ENCODE peak calls at places on chromosomes 12 and 14, in seven cellular contexts. G is cardiac fibroblast, U is adipocyte, E is BJ, K is mesendoderm, I is colonic mucosa, O is uterus. D is an unnamed sample.

GRCh38 chr12:3269594-3269993 is 192.4 kb downstream of the TSPAN9 start:
- DNase-seq in G (no peak), U (no peak), E (no peak), K (no peak), I (no peak), O (no peak), D (no peak)

GRCh38 chr12:65649126-65649525 is 175.2 kb upstream of the HMGA2 start:
- DNase-seq in G (peak), U (peak), E (peak), K (no peak), I (peak), O (peak), D (no peak)

GRCh38 chr12:90574676-90575075 is 380.3 kb downstream of the CCER1 start:
- DNase-seq in G (no peak), U (no peak), E (no peak), K (no peak), I (no peak), O (no peak), D (no peak)

GRCh38 chr14:20683896-20684661 is at the start of gene RNASE4:
- DNase-seq in G (peak), U (peak), E (no peak), K (peak), I (peak), O (peak), D (peak)

GRCh38 chr12:23760495-23760894 is 189.0 kb downstream of the SOX5 start:
- DNase-seq in G (peak), U (no peak), E (no peak), K (peak), I (no peak), O (no peak), D (no peak)

GRCh38 chr12:43812926-43813325 is 6.8 kb upstream of the TWF1 start:
- DNase-seq in G (no peak), U (no peak), E (no peak), K (no peak), I (no peak), O (no peak), D (no peak)

GRCh38 chr12:130951636-130952035 is 2.1 kb upstream of the ADGRD1 start:
- DNase-seq in G (no peak), U (no peak), E (no peak), K (peak), I (no peak), O (no peak), D (no peak)

GRCh38 chr14:95141684-95142083 is 15.6 kb downstream of the DICER1 start:
- DNase-seq in G (no peak), U (no peak), E (no peak), K (no peak), I (no peak), O (no peak), D (no peak)

GRCh38 chr12:531951-532585 is 72.3 kb downstream of the B4GALNT3 start:
- DNase-seq in G (no peak), U (no peak), E (no peak), K (no peak), I (no peak), O (no peak), D (no peak)

GRCh38 chr14:72904218-72904617 is 10.3 kb upstream of the DPF3 start:
- DNase-seq in G (no peak), U (no peak), E (no peak), K (no peak), I (no peak), O (no peak), D (no peak)

GRCh38 chr14:53975444-53975843 is 18.8 kb upstream of the BMP4 start:
- DNase-seq in G (no peak), U (no peak), E (no peak), K (no peak), I (no peak), O (no peak), D (no peak)

GRCh38 chr12:99476956-99477355 is 170.6 kb upstream of the GARIN6 start:
- DNase-seq in G (no peak), U (no peak), E (no peak), K (no peak), I (no peak), O (no peak), D (no peak)

GRCh38 chr14:61752626-61753025 is 9.6 kb upstream of the SNAPC1 start:
- DNase-seq in G (peak), U (no peak), E (no peak), K (peak), I (no peak), O (no peak), D (no peak)

GRCh38 chr12:86256169-86256568 is at the start of gene MGAT4C:
- DNase-seq in G (no peak), U (no peak), E (no peak), K (no peak), I (no peak), O (no peak), D (no peak)

GRCh38 chr14:59123975-59124374 is 64.5 kb upstream of the DAAM1 start:
- DNase-seq in G (peak), U (peak), E (no peak), K (peak), I (no peak), O (no peak), D (no peak)

GRCh38 chr12:46787496-46788055 is 38.2 kb downstream of the SLC38A4 start:
- DNase-seq in G (no peak), U (peak), E (no peak), K (no peak), I (no peak), O (no peak), D (no peak)

GRCh38 chr14:81169711-81170103 is 51.1 kb downstream of the GTF2A1 start:
- DNase-seq in G (peak), U (peak), E (no peak), K (peak), I (peak), O (peak), D (peak)

GRCh38 chr12:62191747-62192485 is 68.3 kb upstream of the USP15 start:
- DNase-seq in G (peak), U (no peak), E (no peak), K (peak), I (no peak), O (no peak), D (no peak)

GRCh38 chr12:78963439-78964222 is 99.1 kb downstream of the SYT1 start:
- DNase-seq in G (peak), U (peak), E (no peak), K (no peak), I (no peak), O (no peak), D (no peak)

GRCh38 chr14:31258427-31259039 is 50.9 kb upstream of the HECTD1 start:
- DNase-seq in G (no peak), U (no peak), E (no peak), K (no peak), I (no peak), O (no peak), D (no peak)

GRCh38 chr14:104693482-104694431 is 4.3 kb downstream of the INF2 start:
- DNase-seq in G (no peak), U (no peak), E (no peak), K (no peak), I (no peak), O (no peak), D (no peak)
- H3K4me3 ChIP-seq in G (no peak), U (no peak), E (no peak), K (no peak), I (no peak), O (no peak), D (no peak)

GRCh38 chr14:105411017-105411941 is 8.3 kb upstream of the MTA1 start:
- DNase-seq in G (peak), U (peak), E (no peak), K (no peak), I (no peak), O (no peak), D (no peak)

GRCh38 chr14:105408592-105408991 is 10.3 kb downstream of the TEX22 start:
- DNase-seq in G (no peak), U (no peak), E (no peak), K (no peak), I (no peak), O (no peak), D (no peak)

GRCh38 chr14:105411985-105412767 is 7.5 kb upstream of the MTA1 start:
- DNase-seq in G (no peak), U (no peak), E (no peak), K (no peak), I (no peak), O (no peak), D (peak)

GRCh38 chr14:105409379-105409778 is 10.2 kb upstream of the MTA1 start:
- DNase-seq in G (no peak), U (no peak), E (no peak), K (no peak), I (no peak), O (no peak), D (no peak)

DNA sequence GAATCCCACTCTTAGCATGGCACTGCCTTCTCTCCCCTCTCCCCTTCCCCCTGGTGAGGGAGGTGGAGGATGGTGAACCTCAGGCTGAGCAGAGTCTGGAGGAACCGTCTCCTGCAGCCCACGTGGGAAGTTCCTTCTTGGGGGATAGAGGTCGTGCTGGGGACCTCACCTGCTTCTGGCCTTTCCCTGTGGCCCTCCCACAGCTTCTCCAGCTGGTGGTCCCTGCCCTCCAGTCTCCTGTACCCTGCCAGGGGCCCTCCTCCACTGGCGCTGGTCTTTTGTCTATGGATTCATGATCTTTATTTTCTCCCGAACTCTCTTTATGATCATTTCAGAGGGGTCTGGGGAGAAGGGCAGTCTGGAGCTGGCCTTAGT is 9.0 kb upstream of the MTA1 start:
- DNase-seq in G (no peak), U (no peak), E (no peak), K (no peak), I (no peak), O (no peak), D (no peak)
- H3K4me3 ChIP-seq in G (peak), U (peak), E (no peak), K (no peak), I (no peak), O (no peak), D (peak)

GRCh38 chr12:80400591-80400991 is 43.4 kb upstream of the PTPRQ start:
- DNase-seq in G (peak), U (no peak), E (no peak), K (peak), I (no peak), O (no peak), D (peak)
- H3K4me3 ChIP-seq in G (peak), U (peak), E (peak), K (no peak), I (no peak), O (peak), D (peak)

GRCh38 chr14:33230016-33230415 is 291.3 kb downstream of the NPAS3 start:
- DNase-seq in G (no peak), U (no peak), E (no peak), K (peak), I (no peak), O (no peak), D (no peak)

DNA sequence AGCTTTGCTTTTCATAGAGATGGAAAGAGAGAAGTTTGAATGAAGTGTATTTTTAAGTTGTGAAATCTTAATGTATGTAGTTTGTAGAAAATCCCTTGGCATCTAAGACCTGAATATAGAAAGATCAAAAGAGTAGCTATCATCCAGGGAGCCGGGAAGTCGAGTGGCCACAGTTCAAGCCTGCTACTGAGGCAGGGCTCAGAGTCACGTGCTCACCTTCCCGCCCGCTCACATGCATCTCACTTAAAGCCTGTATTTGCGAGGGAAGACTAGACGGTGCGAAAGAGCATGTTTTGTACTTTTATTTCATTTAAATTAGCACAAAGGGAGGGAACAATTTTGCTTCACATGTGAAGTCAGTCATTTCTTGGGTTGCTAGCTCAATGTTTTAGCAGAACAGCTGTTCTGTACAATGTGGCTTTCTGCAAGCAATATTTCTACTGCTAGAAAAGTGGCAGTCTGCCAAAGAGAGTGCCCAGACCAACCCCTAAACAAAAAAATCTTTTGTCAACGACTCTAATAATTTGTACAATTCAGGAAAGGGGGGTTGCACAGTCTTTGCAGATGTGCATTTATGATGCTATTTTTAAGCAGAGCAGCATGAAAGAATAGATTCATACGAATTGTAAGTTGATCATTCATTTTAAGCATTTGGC is 290.7 kb downstream of the NPAS3 start:
- DNase-seq in G (peak), U (peak), E (no peak), K (no peak), I (no peak), O (no peak), D (no peak)
- H3K4me3 ChIP-seq in G (no peak), U (no peak), E (no peak), K (no peak), I (no peak), O (no peak), D (no peak)

DNA sequence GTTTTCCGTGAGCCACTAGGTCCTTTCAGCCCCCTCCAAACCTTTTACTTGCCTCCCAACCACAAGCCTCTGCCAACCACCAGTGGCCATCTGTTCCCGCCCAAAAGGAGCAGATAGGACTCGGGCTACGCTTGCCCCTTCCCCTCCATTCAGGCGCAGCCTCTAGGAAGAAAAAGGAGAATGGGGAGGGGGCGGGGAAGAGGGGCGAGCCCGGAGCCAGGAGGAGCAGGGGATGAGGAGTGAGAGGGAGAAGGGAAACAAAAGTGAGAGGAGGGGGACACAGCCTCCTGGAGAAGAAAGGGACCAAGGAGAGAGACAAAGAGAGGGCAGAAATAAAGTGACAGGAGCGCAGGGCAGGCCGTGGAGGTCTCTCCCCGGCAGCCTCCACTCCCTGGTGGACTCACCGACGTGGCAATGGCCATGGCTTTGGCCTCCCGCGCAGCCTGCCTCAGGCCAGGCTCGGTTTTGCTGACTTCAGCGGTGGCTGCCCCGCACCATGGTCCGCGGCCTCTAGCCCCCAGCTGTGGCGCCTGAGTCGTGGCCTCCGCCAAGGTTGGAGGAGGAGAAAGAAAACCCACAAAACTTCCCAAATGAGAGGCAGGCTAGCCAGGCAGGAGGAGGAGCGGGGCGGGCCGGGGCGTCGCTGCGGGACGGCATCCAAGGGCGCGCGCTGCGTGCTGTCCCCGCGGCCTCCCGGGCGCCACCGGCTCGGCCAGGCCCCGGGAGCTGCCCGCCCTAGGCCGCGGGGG is at the start of gene EFS:
- DNase-seq in G (no peak), U (peak), E (no peak), K (peak), I (no peak), O (peak), D (peak)
- H3K4me3 ChIP-seq in G (peak), U (peak), E (peak), K (peak), I (peak), O (peak), D (peak)

GRCh38 chr14:64763801-64764511 is 59.7 kb downstream of the PLEKHG3 start:
- DNase-seq in G (peak), U (peak), E (no peak), K (peak), I (no peak), O (peak), D (no peak)
- H3K4me3 ChIP-seq in G (no peak), U (no peak), E (no peak), K (no peak), I (no peak), O (no peak), D (peak)

GRCh38 chr14:91253795-91254323 is 9.4 kb upstream of the GPR68 start:
- DNase-seq in G (no peak), U (no peak), E (no peak), K (no peak), I (no peak), O (no peak), D (no peak)
- H3K4me3 ChIP-seq in G (peak), U (peak), E (peak), K (peak), I (peak), O (peak), D (peak)

GRCh38 chr12:121452356-121453021 is 52.6 kb downstream of the RNF34 start:
- DNase-seq in G (no peak), U (no peak), E (no peak), K (no peak), I (peak), O (peak), D (no peak)

GRCh38 chr12:121454921-121455320 is 55.0 kb downstream of the RNF34 start:
- DNase-seq in G (no peak), U (no peak), E (no peak), K (no peak), I (no peak), O (no peak), D (no peak)

GRCh38 chr12:121453022-121453360 is 53.1 kb downstream of the RNF34 start:
- DNase-seq in G (no peak), U (no peak), E (no peak), K (no peak), I (no peak), O (no peak), D (no peak)

GRCh38 chr12:121453629-121454028 is 53.7 kb downstream of the RNF34 start:
- DNase-seq in G (no peak), U (no peak), E (no peak), K (no peak), I (no peak), O (no peak), D (no peak)

GRCh38 chr12:121451931-121452330 is 52.0 kb downstream of the RNF34 start:
- DNase-seq in G (no peak), U (peak), E (no peak), K (no peak), I (no peak), O (no peak), D (no peak)
- H3K4me3 ChIP-seq in G (no peak), U (peak), E (no peak), K (no peak), I (peak), O (peak), D (peak)

DNA sequence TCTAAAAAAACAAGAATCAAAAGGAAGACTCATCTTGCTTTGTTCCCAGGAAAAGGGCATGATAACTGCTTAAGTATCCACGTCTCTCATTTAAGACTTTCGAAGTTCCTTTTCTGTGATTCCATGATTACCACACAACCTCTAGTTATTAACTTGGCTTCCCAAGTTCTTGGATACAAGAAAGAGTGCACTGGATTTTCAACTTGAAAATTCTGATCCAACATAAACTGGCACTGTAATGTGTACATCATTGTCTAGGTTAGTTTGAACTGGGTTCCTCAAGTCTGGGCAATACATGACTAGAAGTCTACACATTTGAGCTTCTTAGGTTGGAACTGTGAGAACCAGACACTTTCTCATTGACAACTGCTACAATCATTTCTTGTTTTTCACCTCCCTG is 1.6 kb downstream of the KLHL28 start:
- DNase-seq in G (no peak), U (peak), E (no peak), K (no peak), I (no peak), O (no peak), D (no peak)
- H3K4me3 ChIP-seq in G (peak), U (peak), E (peak), K (no peak), I (peak), O (peak), D (peak)